ENCODE peak calls at places on chromosomes 1 and 21, in four cellular contexts. A is suprapubic skin, W is left ventricle myocardium inferior, G is left lung. K is an unnamed sample. For H3K4me1, the result is how much of the 10 kb centered on the place peaks cover.

GRCh38 chr1:67743072-67743725 is 58.2 kb downstream of the GADD45A start:
- DNase-seq in G (no peak), A (no peak), W (no peak), K (no peak)

GRCh38 chr21:35697321-35697808 is 363.0 kb downstream of the SETD4 start:
- DNase-seq in A (peak), W (peak), G (peak), K (peak)

GRCh38 chr1:181104790-181105133 is 16.3 kb downstream of the IER5 start:
- DNase-seq in G (no peak), W (no peak), A (peak), K (peak)

GRCh38 chr1:33758698-33759097 is 105.2 kb upstream of the HMGB4 start:
- DNase-seq in A (no peak), G (no peak), W (peak), K (peak)

GRCh38 chr1:29390075-29390474 is 153.8 kb downstream of the PTPRU start:
- DNase-seq in A (no peak), W (no peak), G (no peak), K (no peak)

GRCh38 chr1:46285730-46286477 is 17.5 kb downstream of the LRRC41 start:
- DNase-seq in A (no peak), G (peak), W (no peak), K (no peak)

GRCh38 chr1:166166400-166166699 is 451 bp downstream of the FAM78B start:
- DNase-seq in G (peak), W (no peak), A (no peak), K (no peak)

GRCh38 chr1:198254948-198255347 is 98.2 kb downstream of the NEK7 start:
- DNase-seq in A (no peak), W (no peak), G (no peak), K (no peak)

GRCh38 chr1:212514056-212514614 is 81.4 kb downstream of the NENF start:
- DNase-seq in W (peak), A (no peak), G (peak), K (peak)

GRCh38 chr21:41411449-41412089 is 14.5 kb upstream of the MX1 start:
- DNase-seq in G (no peak), W (no peak), A (no peak), K (peak)

GRCh38 chr1:150971583-150972416 is 2.8 kb downstream of the CERS2 start:
- DNase-seq in G (no peak), W (no peak), A (no peak), K (no peak)

GRCh38 chr1:246428542-246429308 is 78.4 kb downstream of the SMYD3 start:
- DNase-seq in W (no peak), G (no peak), A (no peak), K (no peak)

GRCh38 chr1:246160905-246161304 is 346.2 kb downstream of the SMYD3 start:
- DNase-seq in W (no peak), G (peak), A (no peak), K (no peak)

GRCh38 chr1:59703226-59703917 is 111.4 kb upstream of the HOOK1 start:
- DNase-seq in G (no peak), A (no peak), W (no peak), K (no peak)

GRCh38 chr1:178417858-178418257 is 78.9 kb downstream of the CLEC20A start:
- DNase-seq in A (no peak), G (no peak), W (no peak), K (no peak)

GRCh38 chr21:39726133-39726532 is 18.9 kb upstream of the IGSF5 start:
- DNase-seq in A (no peak), G (no peak), W (no peak), K (no peak)

GRCh38 chr1:2481885-2482284 is 5.8 kb downstream of the PLCH2 start:
- DNase-seq in W (no peak), G (no peak), A (no peak), K (no peak)

GRCh38 chr1:200226268-200226968 is 183.4 kb downstream of the ZNF281 start:
- DNase-seq in G (no peak), A (no peak), W (no peak), K (no peak)

GRCh38 chr1:165456114-165456513 is 11.2 kb upstream of the RXRG start:
- DNase-seq in W (no peak), G (no peak), A (no peak), K (no peak)

GRCh38 chr1:33876970-33877680 is 13.2 kb downstream of the HMGB4 start:
- DNase-seq in G (no peak), A (no peak), W (peak), K (no peak)

GRCh38 chr1:12435639-12436344 is 182.2 kb downstream of the DHRS3 start:
- DNase-seq in A (no peak), G (no peak), W (no peak), K (no peak)

GRCh38 chr1:12437629-12438028 is 180.4 kb downstream of the DHRS3 start:
- DNase-seq in W (no peak), A (no peak), G (no peak), K (no peak)

GRCh38 chr1:12436345-12436658 is 181.7 kb downstream of the DHRS3 start:
- DNase-seq in A (no peak), G (no peak), W (no peak), K (no peak)

GRCh38 chr1:12438349-12438924 is 179.6 kb downstream of the DHRS3 start:
- DNase-seq in G (no peak), W (no peak), A (no peak), K (no peak)

DNA sequence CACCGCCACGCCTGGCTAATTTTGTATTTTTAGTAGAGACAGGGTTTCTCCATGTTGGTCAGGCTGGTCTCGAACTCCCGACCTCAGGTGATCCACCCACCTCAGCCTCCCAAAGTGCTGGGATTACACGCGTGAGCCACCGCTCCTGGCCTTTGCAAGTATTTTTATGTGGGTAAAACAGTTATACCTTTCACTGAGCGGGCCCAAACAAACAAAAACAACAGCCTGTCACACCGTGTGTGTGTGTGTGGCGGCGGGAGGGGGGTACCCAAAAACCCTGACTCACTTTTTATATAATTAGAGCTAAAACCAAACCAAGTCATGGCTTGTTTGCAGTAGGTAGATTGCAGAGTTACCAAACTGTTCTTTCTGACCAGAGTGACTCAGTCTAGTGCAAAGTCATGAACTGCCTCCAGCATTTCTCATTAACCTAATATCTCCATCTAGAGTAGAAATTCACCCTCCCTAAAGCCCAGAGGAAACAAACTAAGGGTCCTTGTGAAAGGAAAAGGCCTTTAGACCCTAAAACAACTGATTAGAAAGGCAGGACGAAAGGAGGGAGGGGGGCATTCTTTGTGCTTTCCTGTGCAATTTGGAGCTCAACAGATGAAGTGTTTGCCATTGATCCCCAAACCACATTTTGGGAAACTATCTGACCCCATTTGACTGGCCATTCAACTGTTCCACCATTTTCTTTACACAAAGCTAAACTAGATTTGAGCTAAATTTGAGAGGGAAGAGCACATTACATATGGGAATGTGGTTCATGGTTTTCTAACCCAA is 181.0 kb downstream of the DHRS3 start:
- DNase-seq in G (no peak), A (no peak), W (no peak), K (no peak)
- H3K4me1 ChIP-seq in G (half or more), A (half or more), W (half or more), K (under half)

DNA sequence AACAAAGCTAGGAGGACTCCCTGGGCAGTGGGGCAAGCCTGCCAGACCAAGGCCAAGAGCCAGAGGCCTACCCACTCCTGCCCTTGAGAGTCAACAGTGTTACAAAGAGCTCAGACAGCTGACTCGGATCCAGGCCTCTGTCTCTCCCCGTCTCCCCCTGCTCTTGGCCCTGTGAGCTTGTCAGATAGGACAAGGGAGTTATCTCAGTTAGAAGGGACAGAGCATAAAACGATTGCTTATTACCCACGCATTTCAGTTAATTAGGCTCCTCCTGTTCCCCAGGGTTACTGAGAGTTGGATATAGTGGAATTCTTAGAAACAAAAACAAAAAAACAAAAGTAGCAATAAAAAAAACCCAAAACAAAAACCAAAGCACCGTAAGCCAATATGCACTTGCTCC is 1.3 kb downstream of the SLC41A1 start:
- DNase-seq in G (no peak), A (no peak), W (peak), K (peak)
- H3K4me3 ChIP-seq in G (peak), A (peak), W (peak), K (peak)

GRCh38 chr1:219661464-219662092 is 48.7 kb upstream of the ZC3H11B start:
- DNase-seq in A (no peak), W (no peak), G (no peak), K (no peak)
- H3K4me1 ChIP-seq in A (under half), W (under half), G (under half), K (under half)

GRCh38 chr1:12082988-12083387 is 19.9 kb downstream of the TNFRSF8 start:
- DNase-seq in W (no peak), A (no peak), G (no peak), K (no peak)

GRCh38 chr1:12080156-12080555 is 17.1 kb downstream of the TNFRSF8 start:
- DNase-seq in G (no peak), W (no peak), A (no peak), K (no peak)

GRCh38 chr1:12080773-12081556 is 17.9 kb downstream of the TNFRSF8 start:
- DNase-seq in G (no peak), A (no peak), W (no peak), K (no peak)

GRCh38 chr1:12083766-12084165 is 20.7 kb downstream of the TNFRSF8 start:
- DNase-seq in W (no peak), A (no peak), G (no peak), K (no peak)

GRCh38 chr1:12081648-12082396 is 18.7 kb downstream of the TNFRSF8 start:
- DNase-seq in W (no peak), G (no peak), A (no peak), K (no peak)
- H3K4me3 ChIP-seq in W (no peak), G (no peak), A (no peak), K (no peak)

GRCh38 chr1:159935305-159935704 is 10.0 kb upstream of the TAGLN2 start:
- DNase-seq in W (no peak), G (no peak), A (no peak), K (no peak)

GRCh38 chr1:159931101-159931816 is 6.0 kb upstream of the TAGLN2 start:
- DNase-seq in W (no peak), G (no peak), A (no peak), K (no peak)

GRCh38 chr1:159932296-159933285 is 7.3 kb upstream of the TAGLN2 start:
- DNase-seq in A (no peak), G (peak), W (no peak), K (no peak)

GRCh38 chr1:159934136-159935039 is 9.1 kb upstream of the TAGLN2 start:
- DNase-seq in A (peak), G (peak), W (no peak), K (no peak)

GRCh38 chr1:159933347-159933746 is 8.0 kb upstream of the TAGLN2 start:
- DNase-seq in A (no peak), G (no peak), W (no peak), K (no peak)
- H3K4me1 ChIP-seq in A (half or more), G (under half), W (under half), K (under half)

DNA sequence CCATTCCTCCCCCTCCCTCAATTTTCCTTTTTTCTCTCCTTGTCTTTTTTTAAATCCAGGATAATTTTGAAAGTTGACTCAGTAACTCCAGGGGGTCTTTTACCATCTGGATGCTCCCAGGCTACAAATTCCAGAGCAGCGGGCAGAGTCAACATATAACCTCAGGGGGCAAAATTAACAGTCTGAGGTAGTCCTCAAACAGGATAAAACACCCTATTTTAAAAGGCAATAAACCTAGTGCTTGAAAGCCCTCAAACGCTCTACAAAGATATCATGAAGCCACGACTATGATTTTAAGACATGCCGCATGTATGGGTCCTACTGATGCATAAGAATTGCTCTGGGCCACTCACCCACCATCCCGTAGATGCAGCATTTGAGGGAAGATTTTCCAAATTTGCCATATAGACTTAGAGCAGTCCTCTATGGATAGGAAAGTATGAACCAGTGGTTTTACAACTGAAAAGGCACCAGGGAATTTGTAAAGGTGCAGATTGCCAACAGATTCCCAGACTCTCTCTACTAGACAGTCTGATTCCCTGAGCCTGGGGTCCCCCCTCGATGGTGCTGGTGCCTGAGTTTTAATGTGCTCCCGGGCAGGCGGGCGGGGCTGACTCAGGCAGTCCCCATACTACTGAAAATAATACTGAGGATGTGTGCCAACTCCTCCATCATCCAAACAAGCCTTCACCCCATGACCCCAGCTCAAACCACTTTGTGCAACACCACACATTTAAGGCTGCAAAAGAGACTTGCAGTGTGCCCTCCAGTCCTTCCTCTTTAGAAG is 37.2 kb downstream of the PTPN14 start:
- DNase-seq in G (no peak), A (no peak), W (no peak), K (no peak)
- H3K4me3 ChIP-seq in G (no peak), A (no peak), W (no peak), K (no peak)

DNA sequence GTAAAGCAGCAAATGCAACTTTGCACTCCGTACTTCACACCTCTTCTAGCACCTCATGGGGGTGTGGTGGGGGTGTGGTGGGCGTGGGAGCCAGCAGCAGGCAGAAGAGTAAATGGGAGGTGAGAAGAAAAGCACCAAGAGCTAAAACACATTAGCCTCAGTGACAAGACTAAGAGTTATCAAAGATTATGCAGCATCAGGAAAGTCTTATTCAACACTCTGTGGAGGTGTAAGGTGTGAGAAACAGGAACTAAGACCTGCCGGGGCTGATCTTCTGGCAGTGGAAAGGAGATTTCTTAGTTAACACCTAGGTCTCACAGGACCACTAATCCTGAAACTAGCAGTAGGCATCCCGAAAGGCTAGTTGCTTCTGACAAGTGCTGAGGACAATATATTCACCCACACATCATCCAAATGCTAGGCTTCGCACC is 9.9 kb downstream of the TGFBR3 start:
- DNase-seq in W (no peak), G (no peak), A (no peak), K (no peak)
- H3K4me1 ChIP-seq in W (half or more), G (under half), A (half or more), K (under half)

GRCh38 chr1:24311234-24311633 is 7.9 kb upstream of the GRHL3 start:
- DNase-seq in A (no peak), W (no peak), G (no peak), K (no peak)
- H3K4me3 ChIP-seq in A (no peak), W (no peak), G (no peak), K (no peak)

GRCh38 chr1:235078927-235079381 is 49.7 kb downstream of the TOMM20 start:
- DNase-seq in W (no peak), A (no peak), G (no peak), K (no peak)

GRCh38 chr1:235077163-235077540 is 51.5 kb downstream of the TOMM20 start:
- DNase-seq in G (no peak), W (no peak), A (no peak), K (no peak)

GRCh38 chr1:235078480-235078803 is 50.2 kb downstream of the TOMM20 start:
- DNase-seq in G (no peak), A (no peak), W (no peak), K (no peak)

GRCh38 chr1:235077571-235078479 is 50.8 kb downstream of the TOMM20 start:
- DNase-seq in W (no peak), G (peak), A (no peak), K (no peak)

DNA sequence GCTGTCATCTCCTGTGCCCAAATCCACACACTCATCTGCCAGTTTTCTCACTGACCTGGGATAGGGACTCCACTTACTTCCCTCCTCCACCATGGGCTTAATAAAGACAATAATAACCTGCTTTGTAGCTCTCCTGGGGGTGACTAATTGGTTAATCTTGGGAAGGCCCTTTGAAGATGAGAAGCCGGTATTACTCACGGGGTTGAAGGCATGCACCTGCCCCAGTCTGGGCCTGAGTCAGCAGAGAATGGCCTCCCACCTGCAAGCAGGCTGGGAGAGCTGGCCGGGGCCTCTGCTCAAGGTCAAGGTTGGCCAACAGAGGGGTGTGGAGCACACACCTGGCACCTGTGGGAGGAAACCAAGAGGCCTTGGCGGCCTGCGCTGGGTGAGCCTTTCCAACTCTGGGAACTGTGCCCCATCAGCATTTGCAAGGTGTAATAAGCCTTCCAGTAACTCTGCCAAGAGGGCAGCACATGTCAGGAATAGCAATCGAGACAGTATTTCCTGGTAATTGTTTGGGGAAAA is 49.1 kb downstream of the TOMM20 start:
- DNase-seq in A (peak), W (no peak), G (peak), K (no peak)
- H3K4me1 ChIP-seq in A (half or more), W (half or more), G (half or more), K (half or more)

DNA sequence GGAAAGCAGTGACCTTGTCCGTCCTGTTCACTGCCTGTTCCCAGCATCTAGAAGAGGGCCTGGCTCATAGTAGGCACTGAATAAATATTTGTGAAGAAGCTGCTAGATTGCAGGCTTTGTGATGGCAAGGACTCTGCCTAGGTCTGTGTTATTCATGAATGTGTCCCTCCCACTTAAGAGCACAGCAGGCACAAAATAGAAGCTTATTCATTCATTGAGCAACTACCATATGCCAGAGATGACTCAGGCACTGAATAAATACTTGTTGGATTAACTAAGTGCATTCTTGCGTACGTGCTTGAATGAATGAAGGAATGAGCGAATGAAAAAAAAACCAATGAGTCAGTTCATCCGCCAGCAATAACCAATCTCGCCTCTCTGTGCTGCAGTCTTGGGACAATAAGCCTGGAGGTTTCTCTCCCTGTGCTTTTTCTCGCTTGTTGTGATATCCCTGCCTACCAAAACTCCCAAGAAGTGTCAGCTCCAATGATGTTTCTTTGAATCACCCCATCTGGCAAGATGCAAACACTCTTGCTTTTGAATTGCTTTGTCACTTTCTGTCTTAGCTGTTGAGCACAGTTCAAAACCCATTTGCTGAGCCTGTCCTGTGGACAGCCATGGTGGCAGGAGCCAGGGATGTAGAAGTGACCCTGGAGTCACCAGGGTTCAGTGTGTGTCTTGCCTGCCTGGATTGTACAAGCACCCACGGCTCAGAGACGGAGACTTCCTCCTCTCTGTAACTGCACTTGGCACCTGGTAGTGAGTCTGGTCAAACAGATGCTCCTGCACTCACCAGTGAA is 143.9 kb downstream of the KAZN start:
- DNase-seq in W (no peak), A (no peak), G (no peak), K (no peak)
- H3K4me3 ChIP-seq in W (no peak), A (no peak), G (no peak), K (no peak)